ENCODE peak calls at places on chromosomes 11 and 22, in eight cellular contexts. One of them, this sample, is unnamed. For H3K4me1, the result is how much of the 10 kb centered on the place peaks cover.

GRCh38 chr22:19678949-19679348 is 35.4 kb upstream of the SEPTIN5 start:
- DNase-seq in body of pancreas: no peak
- DNase-seq in thoracic aorta: no peak
- DNase-seq in endodermal cell: peak
- DNase-seq in pancreas: no peak
- DNase-seq in colonic mucosa: no peak
- DNase-seq in PC-9: no peak
- DNase-seq in psoas muscle: no peak
- DNase-seq in this sample: no peak

GRCh38 chr11:126147268-126148111 is 64.0 kb downstream of the RPUSD4 start:
- DNase-seq in colonic mucosa: no peak
- DNase-seq in psoas muscle: no peak
- DNase-seq in pancreas: no peak
- DNase-seq in PC-9: no peak
- DNase-seq in endodermal cell: peak
- DNase-seq in body of pancreas: no peak
- DNase-seq in thoracic aorta: no peak
- DNase-seq in this sample: no peak

GRCh38 chr11:10044618-10045017 is 249.4 kb downstream of the SBF2 start:
- DNase-seq in colonic mucosa: no peak
- DNase-seq in PC-9: no peak
- DNase-seq in endodermal cell: peak
- DNase-seq in pancreas: no peak
- DNase-seq in thoracic aorta: no peak
- DNase-seq in psoas muscle: no peak
- DNase-seq in body of pancreas: no peak
- DNase-seq in this sample: no peak

GRCh38 chr22:39598017-39598965 is 27.7 kb downstream of the CACNA1I start:
- DNase-seq in pancreas: peak
- DNase-seq in thoracic aorta: no peak
- DNase-seq in endodermal cell: peak
- DNase-seq in body of pancreas: peak
- DNase-seq in colonic mucosa: peak
- DNase-seq in PC-9: peak
- DNase-seq in psoas muscle: peak
- DNase-seq in this sample: no peak

GRCh38 chr22:45460288-45461109 is 42.2 kb upstream of the FBLN1 start:
- DNase-seq in PC-9: no peak
- DNase-seq in thoracic aorta: no peak
- DNase-seq in endodermal cell: no peak
- DNase-seq in pancreas: no peak
- DNase-seq in body of pancreas: peak
- DNase-seq in colonic mucosa: peak
- DNase-seq in psoas muscle: peak
- DNase-seq in this sample: no peak

GRCh38 chr11:76640540-76640939 is 30.0 kb downstream of the LRRC32 start:
- DNase-seq in pancreas: no peak
- DNase-seq in psoas muscle: no peak
- DNase-seq in endodermal cell: peak
- DNase-seq in body of pancreas: no peak
- DNase-seq in thoracic aorta: no peak
- DNase-seq in colonic mucosa: no peak
- DNase-seq in PC-9: no peak
- DNase-seq in this sample: no peak

GRCh38 chr22:44847380-44847779 is 95.0 kb downstream of the ARHGAP8 start:
- DNase-seq in endodermal cell: no peak
- DNase-seq in pancreas: no peak
- DNase-seq in body of pancreas: no peak
- DNase-seq in colonic mucosa: no peak
- DNase-seq in psoas muscle: no peak
- DNase-seq in thoracic aorta: no peak
- DNase-seq in PC-9: no peak
- DNase-seq in this sample: no peak

GRCh38 chr22:24471570-24471969 is 23.6 kb upstream of the UPB1 start:
- DNase-seq in pancreas: no peak
- DNase-seq in colonic mucosa: no peak
- DNase-seq in thoracic aorta: no peak
- DNase-seq in PC-9: no peak
- DNase-seq in body of pancreas: peak
- DNase-seq in endodermal cell: no peak
- DNase-seq in psoas muscle: peak
- DNase-seq in this sample: no peak

GRCh38 chr11:128949791-128950454 is 7.3 kb upstream of the TP53AIP1 start:
- DNase-seq in pancreas: peak
- DNase-seq in PC-9: no peak
- DNase-seq in endodermal cell: no peak
- DNase-seq in psoas muscle: no peak
- DNase-seq in colonic mucosa: no peak
- DNase-seq in thoracic aorta: no peak
- DNase-seq in body of pancreas: peak
- DNase-seq in this sample: no peak

GRCh38 chr11:20158597-20159257 is 1.5 kb downstream of the DBX1 start:
- DNase-seq in thoracic aorta: peak
- DNase-seq in PC-9: peak
- DNase-seq in psoas muscle: peak
- DNase-seq in pancreas: peak
- DNase-seq in colonic mucosa: no peak
- DNase-seq in endodermal cell: peak
- DNase-seq in body of pancreas: peak
- DNase-seq in this sample: no peak

GRCh38 chr11:119912214-119912613 is 183.2 kb upstream of the NECTIN1 start:
- DNase-seq in colonic mucosa: no peak
- DNase-seq in pancreas: no peak
- DNase-seq in psoas muscle: no peak
- DNase-seq in body of pancreas: no peak
- DNase-seq in endodermal cell: no peak
- DNase-seq in thoracic aorta: no peak
- DNase-seq in PC-9: no peak
- DNase-seq in this sample: no peak

GRCh38 chr11:82250047-82250446 is 483.6 kb downstream of the FAM181B start:
- DNase-seq in pancreas: no peak
- DNase-seq in endodermal cell: no peak
- DNase-seq in body of pancreas: no peak
- DNase-seq in psoas muscle: no peak
- DNase-seq in colonic mucosa: no peak
- DNase-seq in thoracic aorta: no peak
- DNase-seq in PC-9: no peak
- DNase-seq in this sample: no peak

GRCh38 chr11:36689442-36689841 is 91.4 kb upstream of the RAG2 start:
- DNase-seq in thoracic aorta: no peak
- DNase-seq in colonic mucosa: no peak
- DNase-seq in body of pancreas: no peak
- DNase-seq in pancreas: no peak
- DNase-seq in PC-9: no peak
- DNase-seq in psoas muscle: no peak
- DNase-seq in endodermal cell: no peak
- DNase-seq in this sample: no peak
- TF ChIP-seq CTCF in thoracic aorta: no peak
- TF ChIP-seq CTCF in colonic mucosa: no peak
- TF ChIP-seq CTCF in body of pancreas: no peak
- TF ChIP-seq CTCF in pancreas: no peak
- TF ChIP-seq CTCF in PC-9: no peak
- TF ChIP-seq CTCF in psoas muscle: no peak
- TF ChIP-seq CTCF in endodermal cell: no peak
- TF ChIP-seq CTCF in this sample: no peak

GRCh38 chr22:47847281-47847890 is 1084.9 kb downstream of the TBC1D22A start:
- DNase-seq in colonic mucosa: no peak
- DNase-seq in pancreas: no peak
- DNase-seq in body of pancreas: no peak
- DNase-seq in thoracic aorta: no peak
- DNase-seq in psoas muscle: no peak
- DNase-seq in endodermal cell: no peak
- DNase-seq in PC-9: no peak
- DNase-seq in this sample: no peak

GRCh38 chr22:47846206-47846605 is 1083.8 kb downstream of the TBC1D22A start:
- DNase-seq in psoas muscle: no peak
- DNase-seq in pancreas: no peak
- DNase-seq in body of pancreas: no peak
- DNase-seq in colonic mucosa: no peak
- DNase-seq in PC-9: no peak
- DNase-seq in thoracic aorta: no peak
- DNase-seq in endodermal cell: no peak
- DNase-seq in this sample: no peak

GRCh38 chr22:47851586-47851985 is 1089.1 kb downstream of the TBC1D22A start:
- DNase-seq in body of pancreas: no peak
- DNase-seq in PC-9: no peak
- DNase-seq in psoas muscle: no peak
- DNase-seq in endodermal cell: no peak
- DNase-seq in colonic mucosa: no peak
- DNase-seq in thoracic aorta: no peak
- DNase-seq in pancreas: no peak
- DNase-seq in this sample: no peak

GRCh38 chr22:47850644-47851151 is 1088.2 kb downstream of the TBC1D22A start:
- DNase-seq in thoracic aorta: no peak
- DNase-seq in PC-9: peak
- DNase-seq in colonic mucosa: no peak
- DNase-seq in psoas muscle: no peak
- DNase-seq in endodermal cell: no peak
- DNase-seq in body of pancreas: no peak
- DNase-seq in pancreas: no peak
- DNase-seq in this sample: no peak

DNA sequence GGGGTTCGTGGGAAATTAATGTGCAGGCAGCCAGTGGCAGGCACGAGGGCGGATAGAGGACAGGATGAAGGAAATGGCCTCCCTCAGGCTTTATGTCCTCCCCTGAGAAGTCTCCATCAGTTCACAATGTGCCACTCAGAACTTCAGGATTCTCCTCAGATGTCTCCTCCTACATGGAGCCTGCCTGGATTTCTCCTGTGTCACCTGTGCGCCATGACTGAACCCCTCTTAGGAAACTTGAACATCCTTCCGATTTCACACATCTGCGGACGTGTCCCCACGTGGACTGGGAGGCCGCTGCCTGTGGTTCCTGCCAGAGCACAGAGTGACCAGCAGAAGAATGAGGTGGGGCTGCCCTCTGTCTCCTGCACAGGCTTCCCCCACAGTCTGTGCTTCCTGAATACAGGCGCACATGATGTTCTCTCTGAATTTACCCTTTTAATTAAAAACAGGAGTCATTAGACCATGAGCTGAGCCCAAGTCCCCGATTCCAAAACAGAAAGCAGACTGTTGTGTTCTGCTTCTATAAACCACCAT is 1086.0 kb downstream of the TBC1D22A start:
- DNase-seq in PC-9: no peak
- DNase-seq in thoracic aorta: no peak
- DNase-seq in pancreas: no peak
- DNase-seq in body of pancreas: no peak
- DNase-seq in endodermal cell: no peak
- DNase-seq in psoas muscle: no peak
- DNase-seq in colonic mucosa: no peak
- DNase-seq in this sample: no peak
- H3K4me1 ChIP-seq in PC-9: under half
- H3K4me1 ChIP-seq in thoracic aorta: under half
- H3K4me1 ChIP-seq in pancreas: under half
- H3K4me1 ChIP-seq in body of pancreas: under half
- H3K4me1 ChIP-seq in endodermal cell: under half
- H3K4me1 ChIP-seq in psoas muscle: under half
- H3K4me1 ChIP-seq in colonic mucosa: under half
- H3K4me1 ChIP-seq in this sample: under half

GRCh38 chr11:66951135-66951534 is 7.0 kb downstream of the PC start:
- DNase-seq in thoracic aorta: no peak
- DNase-seq in PC-9: no peak
- DNase-seq in endodermal cell: peak
- DNase-seq in body of pancreas: no peak
- DNase-seq in pancreas: no peak
- DNase-seq in colonic mucosa: no peak
- DNase-seq in psoas muscle: no peak
- DNase-seq in this sample: no peak
- TF ChIP-seq CTCF in thoracic aorta: no peak
- TF ChIP-seq CTCF in PC-9: no peak
- TF ChIP-seq CTCF in endodermal cell: peak
- TF ChIP-seq CTCF in body of pancreas: no peak
- TF ChIP-seq CTCF in pancreas: no peak
- TF ChIP-seq CTCF in colonic mucosa: no peak
- TF ChIP-seq CTCF in psoas muscle: no peak
- TF ChIP-seq CTCF in this sample: no peak

GRCh38 chr22:38309614-38310517 is 7.4 kb downstream of the CSNK1E start:
- DNase-seq in thoracic aorta: no peak
- DNase-seq in psoas muscle: peak
- DNase-seq in pancreas: no peak
- DNase-seq in body of pancreas: no peak
- DNase-seq in colonic mucosa: no peak
- DNase-seq in endodermal cell: no peak
- DNase-seq in PC-9: no peak
- DNase-seq in this sample: no peak

GRCh38 chr22:38305481-38306448 is 11.5 kb downstream of the CSNK1E start:
- DNase-seq in thoracic aorta: no peak
- DNase-seq in PC-9: peak
- DNase-seq in pancreas: no peak
- DNase-seq in psoas muscle: no peak
- DNase-seq in body of pancreas: peak
- DNase-seq in endodermal cell: peak
- DNase-seq in colonic mucosa: peak
- DNase-seq in this sample: no peak

GRCh38 chr22:38311331-38311635 is 6.0 kb downstream of the CSNK1E start:
- DNase-seq in PC-9: no peak
- DNase-seq in thoracic aorta: no peak
- DNase-seq in psoas muscle: no peak
- DNase-seq in endodermal cell: no peak
- DNase-seq in body of pancreas: no peak
- DNase-seq in colonic mucosa: no peak
- DNase-seq in pancreas: no peak
- DNase-seq in this sample: no peak

GRCh38 chr22:38310518-38311330 is 6.5 kb downstream of the CSNK1E start:
- DNase-seq in body of pancreas: no peak
- DNase-seq in endodermal cell: no peak
- DNase-seq in thoracic aorta: no peak
- DNase-seq in pancreas: no peak
- DNase-seq in PC-9: no peak
- DNase-seq in colonic mucosa: no peak
- DNase-seq in psoas muscle: peak
- DNase-seq in this sample: no peak

DNA sequence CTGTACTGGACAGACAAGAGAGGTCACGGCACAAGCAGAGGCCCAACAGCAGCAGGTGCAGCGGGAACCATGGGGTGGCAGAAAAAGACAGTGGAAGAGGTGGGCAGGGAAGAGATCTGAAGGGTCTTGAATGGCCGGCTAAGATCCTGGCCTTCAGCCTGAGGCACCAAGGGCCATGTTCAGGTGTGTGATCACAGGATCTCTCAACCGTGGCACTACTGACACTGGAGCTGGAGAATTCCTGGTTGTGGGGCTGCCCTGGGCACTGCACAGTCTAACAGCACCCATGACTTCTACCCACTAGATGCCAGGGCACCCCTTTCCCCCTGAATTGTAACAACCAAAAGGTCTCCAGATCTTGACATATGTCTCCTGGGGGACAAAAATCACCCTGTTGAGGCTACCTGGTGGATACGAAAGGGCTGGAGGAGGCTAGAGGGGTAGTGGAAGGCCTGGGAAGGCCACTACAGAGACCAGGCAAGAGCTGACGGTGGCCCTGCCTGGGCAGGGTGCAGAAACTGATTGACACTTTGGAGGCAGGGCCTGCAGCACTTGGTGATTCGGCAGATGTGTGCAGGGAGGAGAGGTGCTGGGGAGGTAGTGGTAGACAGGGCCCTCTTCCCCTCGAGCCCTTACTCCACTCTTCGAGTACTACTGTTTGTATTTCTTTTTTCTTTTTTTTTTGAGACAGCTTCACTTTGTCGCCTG is 8.3 kb downstream of the CSNK1E start:
- DNase-seq in body of pancreas: no peak
- DNase-seq in thoracic aorta: no peak
- DNase-seq in PC-9: no peak
- DNase-seq in psoas muscle: no peak
- DNase-seq in pancreas: no peak
- DNase-seq in endodermal cell: no peak
- DNase-seq in colonic mucosa: no peak
- DNase-seq in this sample: no peak
- H3K4me1 ChIP-seq in body of pancreas: half or more
- H3K4me1 ChIP-seq in thoracic aorta: half or more
- H3K4me1 ChIP-seq in PC-9: half or more
- H3K4me1 ChIP-seq in psoas muscle: half or more
- H3K4me1 ChIP-seq in pancreas: under half
- H3K4me1 ChIP-seq in endodermal cell: under half
- H3K4me1 ChIP-seq in colonic mucosa: under half
- H3K4me1 ChIP-seq in this sample: half or more